ENCODE peak calls at places on chromosomes 1 and 21, in five cellular contexts. I, J, L, E and P are unnamed samples.

GRCh38 chr1:221203224-221204054 is 324.2 kb downstream of the HLX start:
- DNase-seq in I (peak; percentile 84), J (peak; percentile 69), L (peak; percentile 68), E (peak; percentile 41), P (peak; percentile 4)

GRCh38 chr1:181101581-181102226 is 13.2 kb downstream of the IER5 start:
- DNase-seq in I (peak; percentile 73), J (no peak), L (no peak), E (no peak), P (no peak)

GRCh38 chr1:36397083-36397377 is 678 bp downstream of the LSM10 start:
- DNase-seq in I (no peak), J (no peak), L (no peak), E (no peak), P (no peak)

GRCh38 chr1:59673575-59674467 is 140.9 kb upstream of the HOOK1 start:
- DNase-seq in I (no peak), J (peak; percentile 79), L (peak; percentile 88), E (no peak), P (no peak)

GRCh38 chr1:5951846-5952410 is 40.3 kb downstream of the NPHP4 start:
- DNase-seq in I (no peak), J (no peak), L (no peak), E (no peak), P (no peak)

GRCh38 chr1:91597215-91597614 is 96.6 kb downstream of the CDC7 start:
- DNase-seq in I (no peak), J (no peak), L (no peak), E (no peak), P (no peak)

GRCh38 chr1:61000327-61000726 is 82.0 kb upstream of the NFIA start:
- DNase-seq in I (no peak), J (no peak), L (no peak), E (no peak), P (no peak)

GRCh38 chr1:56255516-56256181 is 323.7 kb downstream of the PLPP3 start:
- DNase-seq in I (peak; percentile 97), J (peak; percentile 40), L (peak; percentile 54), E (peak; percentile 51), P (no peak)

GRCh38 chr1:185696419-185697150 is 37.6 kb upstream of the HMCN1 start:
- DNase-seq in I (no peak), J (no peak), L (no peak), E (no peak), P (no peak)

GRCh38 chr1:201222125-201222524 is 31.5 kb downstream of the IGFN1 start:
- DNase-seq in I (no peak), J (no peak), L (no peak), E (no peak), P (no peak)

GRCh38 chr1:232486006-232486405 is 143.9 kb downstream of the SIPA1L2 start:
- DNase-seq in I (no peak), J (no peak), L (no peak), E (no peak), P (no peak)

GRCh38 chr1:169102567-169102966 is 3.9 kb upstream of the ATP1B1 start:
- DNase-seq in I (peak; percentile 80), J (no peak), L (peak; percentile 53), E (peak; percentile 59), P (peak; percentile 88)

GRCh38 chr1:86860020-86860419 is 53.9 kb downstream of the SELENOF start:
- DNase-seq in I (peak; percentile 9), J (no peak), L (no peak), E (no peak), P (no peak)

GRCh38 chr21:44441581-44442265 is 13.6 kb upstream of the LRRC3 start:
- DNase-seq in I (no peak), J (no peak), L (peak; percentile 30), E (no peak), P (no peak)

GRCh38 chr1:7646981-7647901 is 123.9 kb upstream of the VAMP3 start:
- DNase-seq in I (peak; percentile 47), J (peak; percentile 85), L (peak; percentile 82), E (no peak), P (no peak)

GRCh38 chr1:11690669-11691301 is 725 bp upstream of the DRAXIN start:
- DNase-seq in I (no peak), J (no peak), L (no peak), E (no peak), P (no peak)

GRCh38 chr1:66506991-66507390 is 27.0 kb upstream of the SGIP1 start:
- DNase-seq in I (no peak), J (no peak), L (no peak), E (no peak), P (no peak)

GRCh38 chr1:221002601-221003000 is 123.4 kb downstream of the HLX start:
- DNase-seq in I (no peak), J (no peak), L (no peak), E (no peak), P (no peak)

GRCh38 chr1:97192872-97193572 is 471.4 kb downstream of the PTBP2 start:
- DNase-seq in I (peak; percentile 96), J (peak; percentile 55), L (no peak), E (peak; percentile 93), P (peak; percentile 98)

GRCh38 chr21:33149166-33149565 is 79.2 kb downstream of the OLIG1 start:
- DNase-seq in I (no peak), J (no peak), L (no peak), E (no peak), P (no peak)

GRCh38 chr1:192793983-192794767 is 14.7 kb upstream of the RGS2 start:
- DNase-seq in I (no peak), J (no peak), L (no peak), E (no peak), P (no peak)

GRCh38 chr1:237503292-237503691 is 387.4 kb downstream of the ZP4 start:
- DNase-seq in I (no peak), J (no peak), L (no peak), E (no peak), P (no peak)

GRCh38 chr1:200699871-200700270 is 30.2 kb upstream of the DDX59 start:
- DNase-seq in I (no peak), J (no peak), L (no peak), E (peak; percentile 54), P (peak; percentile 44)

GRCh38 chr21:37087188-37087587 is 14.1 kb downstream of the TTC3 start:
- DNase-seq in I (peak; percentile 77), J (no peak), L (no peak), E (no peak), P (peak; percentile 43)

GRCh38 chr21:34004984-34005383 is 68.4 kb upstream of the MRPS6 start:
- DNase-seq in I (no peak), J (no peak), L (no peak), E (no peak), P (no peak)

GRCh38 chr1:91502882-91503184 is 2.2 kb downstream of the CDC7 start:
- DNase-seq in I (peak; percentile 52), J (no peak), L (no peak), E (no peak), P (no peak)

GRCh38 chr1:245155186-245156040 is 628 bp downstream of the KIF26B start:
- DNase-seq in I (peak; percentile 39), J (no peak), L (no peak), E (no peak), P (no peak)

GRCh38 chr1:85151446-85151845 is 49.4 kb downstream of the SYDE2 start:
- DNase-seq in I (no peak), J (no peak), L (no peak), E (no peak), P (no peak)

GRCh38 chr1:170253180-170253579 is 107.4 kb downstream of the NTMT2 start:
- DNase-seq in I (no peak), J (no peak), L (no peak), E (no peak), P (no peak)

GRCh38 chr1:42552636-42553035 is 89.5 kb downstream of the CCDC30 start:
- DNase-seq in I (no peak), J (no peak), L (no peak), E (no peak), P (no peak)

GRCh38 chr1:86775395-86775794 is 71.0 kb downstream of the SH3GLB1 start:
- DNase-seq in I (no peak), J (no peak), L (no peak), E (no peak), P (no peak)

GRCh38 chr1:167720965-167721616 is 691 bp upstream of the MPZL1 start:
- DNase-seq in I (peak; percentile 63), J (peak; percentile 52), L (peak; percentile 58), E (no peak), P (no peak)
- TF ChIP-seq CTCF in I (peak; percentile 56), J (no peak), L (peak; percentile 15), E (peak; percentile 61), P (peak; percentile 50)

GRCh38 chr1:68293609-68294353 is 61.5 kb upstream of the WLS start:
- DNase-seq in I (peak; percentile 75), J (no peak), L (no peak), E (no peak), P (peak; percentile 82)
- H3K4me3 ChIP-seq in I (peak overlapping the region; percentile 20), J (no peak overlapping the region), L (no peak overlapping the region), E (no peak overlapping the region), P (peak overlapping the region; percentile 22)

GRCh38 chr21:39359382-39359781 is 10.5 kb upstream of the HMGN1 start:
- DNase-seq in I (no peak), J (no peak), L (no peak), E (no peak), P (no peak)
- TF ChIP-seq CTCF in I (no peak), J (no peak), L (no peak), E (no peak), P (no peak)

GRCh38 chr1:116918714-116919357 is 9.1 kb downstream of the PTGFRN start:
- DNase-seq in I (no peak), J (no peak), L (no peak), E (no peak), P (no peak)

GRCh38 chr1:116916002-116916401 is 6.3 kb downstream of the PTGFRN start:
- DNase-seq in I (no peak), J (no peak), L (no peak), E (no peak), P (no peak)

GRCh38 chr1:116914667-116915066 is 5.0 kb downstream of the PTGFRN start:
- DNase-seq in I (no peak), J (no peak), L (no peak), E (no peak), P (no peak)

GRCh38 chr1:116915182-116915611 is 5.5 kb downstream of the PTGFRN start:
- DNase-seq in I (no peak), J (peak; percentile 69), L (no peak), E (no peak), P (no peak)

GRCh38 chr1:116916533-116917460 is 7.1 kb downstream of the PTGFRN start:
- DNase-seq in I (peak; percentile 33), J (no peak), L (no peak), E (no peak), P (no peak)
- H3K4me3 ChIP-seq in I (no peak overlapping the region), J (no peak overlapping the region), L (no peak overlapping the region), E (no peak overlapping the region), P (no peak overlapping the region)

GRCh38 chr1:40592107-40592773 is 60.8 kb downstream of the ZNF684 start:
- DNase-seq in I (peak; percentile 50), J (no peak), L (no peak), E (no peak), P (no peak)
- TF ChIP-seq CTCF in I (peak; percentile 51), J (no peak), L (peak; percentile 35), E (peak; percentile 45), P (peak; percentile 53)

DNA sequence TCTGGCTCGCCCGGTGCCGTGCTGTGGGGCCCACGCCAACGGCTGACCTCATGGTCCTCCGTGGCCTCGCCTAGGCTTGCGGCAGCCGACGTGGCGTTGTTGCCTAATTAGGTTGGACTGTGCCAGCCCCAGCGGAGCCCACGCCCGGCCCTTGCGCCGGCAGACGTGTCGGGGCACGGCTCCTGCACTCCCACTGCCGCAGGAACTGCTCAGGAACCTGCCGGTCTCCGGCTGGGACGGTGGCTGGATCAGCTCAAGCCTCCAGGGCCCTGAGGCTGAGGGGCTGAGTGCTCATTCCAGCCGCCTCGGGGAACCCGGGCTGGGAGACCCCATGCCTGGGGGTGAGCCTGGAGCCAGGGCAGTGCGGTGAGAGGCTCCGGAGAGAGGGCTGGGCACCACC is 16.1 kb upstream of the PEX10 start:
- DNase-seq in I (no peak), J (no peak), L (no peak), E (no peak), P (no peak)
- H3K4me3 ChIP-seq in I (no peak overlapping the region), J (no peak overlapping the region), L (no peak overlapping the region), E (no peak overlapping the region), P (no peak overlapping the region)